ENCODE peak calls at places on chromosomes 3 and 15, in nine cellular contexts. One of them, this sample, is unnamed.

GRCh38 chr3:17942856-17943255 is 200.4 kb upstream of the TBC1D5 start:
- DNase-seq in endothelial cell of umbilical vein: no peak
- DNase-seq in breast epithelium: no peak
- DNase-seq in transverse colon: no peak
- DNase-seq in GM23338: no peak
- DNase-seq in Panc1: no peak
- DNase-seq in sigmoid colon: no peak
- DNase-seq in HepG2: no peak
- DNase-seq in GM12878: no peak
- DNase-seq in this sample: no peak

GRCh38 chr15:34732430-34732829 is 22.4 kb downstream of the GJD2 start:
- DNase-seq in GM12878: no peak
- DNase-seq in endothelial cell of umbilical vein: no peak
- DNase-seq in sigmoid colon: no peak
- DNase-seq in Panc1: no peak
- DNase-seq in transverse colon: no peak
- DNase-seq in GM23338: no peak
- DNase-seq in breast epithelium: no peak
- DNase-seq in HepG2: no peak
- DNase-seq in this sample: no peak

GRCh38 chr3:55721716-55722484 is 234.8 kb upstream of the WNT5A start:
- DNase-seq in HepG2: no peak
- DNase-seq in GM12878: no peak
- DNase-seq in Panc1: no peak
- DNase-seq in breast epithelium: no peak
- DNase-seq in endothelial cell of umbilical vein: no peak
- DNase-seq in GM23338: peak; percentile 72
- DNase-seq in transverse colon: peak; percentile 32
- DNase-seq in sigmoid colon: no peak
- DNase-seq in this sample: peak; percentile 57

GRCh38 chr3:156388469-156389150 is 166.3 kb downstream of the SSR3 start:
- DNase-seq in endothelial cell of umbilical vein: peak; percentile 17
- DNase-seq in GM23338: no peak
- DNase-seq in transverse colon: no peak
- DNase-seq in GM12878: no peak
- DNase-seq in HepG2: no peak
- DNase-seq in sigmoid colon: no peak
- DNase-seq in breast epithelium: no peak
- DNase-seq in Panc1: no peak
- DNase-seq in this sample: no peak

GRCh38 chr3:52606373-52607085 is 70.1 kb downstream of the UQCC5 start:
- DNase-seq in GM12878: no peak
- DNase-seq in sigmoid colon: no peak
- DNase-seq in HepG2: peak; percentile 67
- DNase-seq in endothelial cell of umbilical vein: peak; percentile 32
- DNase-seq in GM23338: no peak
- DNase-seq in breast epithelium: peak; percentile 85
- DNase-seq in transverse colon: peak; percentile 29
- DNase-seq in Panc1: peak; percentile 47
- DNase-seq in this sample: no peak

GRCh38 chr15:41581110-41581509 is 22.1 kb downstream of the TYRO3 start:
- DNase-seq in GM12878: no peak
- DNase-seq in HepG2: no peak
- DNase-seq in endothelial cell of umbilical vein: no peak
- DNase-seq in breast epithelium: no peak
- DNase-seq in sigmoid colon: no peak
- DNase-seq in GM23338: peak; percentile 85
- DNase-seq in transverse colon: no peak
- DNase-seq in Panc1: no peak
- DNase-seq in this sample: no peak

GRCh38 chr3:62755285-62755684 is 119.9 kb downstream of the CADPS start:
- DNase-seq in HepG2: no peak
- DNase-seq in sigmoid colon: no peak
- DNase-seq in breast epithelium: no peak
- DNase-seq in transverse colon: no peak
- DNase-seq in GM23338: no peak
- DNase-seq in endothelial cell of umbilical vein: no peak
- DNase-seq in Panc1: no peak
- DNase-seq in GM12878: no peak
- DNase-seq in this sample: no peak

GRCh38 chr3:35616346-35616745 is 23.0 kb upstream of the ARPP21 start:
- DNase-seq in sigmoid colon: no peak
- DNase-seq in breast epithelium: no peak
- DNase-seq in GM12878: no peak
- DNase-seq in transverse colon: no peak
- DNase-seq in GM23338: no peak
- DNase-seq in HepG2: no peak
- DNase-seq in endothelial cell of umbilical vein: no peak
- DNase-seq in Panc1: no peak
- DNase-seq in this sample: no peak

GRCh38 chr3:65785065-65785645 is 253.6 kb downstream of the MAGI1 start:
- DNase-seq in GM23338: peak; percentile 85
- DNase-seq in transverse colon: no peak
- DNase-seq in endothelial cell of umbilical vein: peak; percentile 73
- DNase-seq in GM12878: no peak
- DNase-seq in sigmoid colon: no peak
- DNase-seq in HepG2: peak; percentile 41
- DNase-seq in Panc1: peak; percentile 12
- DNase-seq in breast epithelium: no peak
- DNase-seq in this sample: no peak

GRCh38 chr3:41159581-41160189 is 39.6 kb upstream of the CTNNB1 start:
- DNase-seq in sigmoid colon: no peak
- DNase-seq in GM12878: no peak
- DNase-seq in endothelial cell of umbilical vein: no peak
- DNase-seq in HepG2: no peak
- DNase-seq in breast epithelium: no peak
- DNase-seq in Panc1: no peak
- DNase-seq in GM23338: no peak
- DNase-seq in transverse colon: peak; percentile 44
- DNase-seq in this sample: no peak

GRCh38 chr3:127822166-127822835 is at the start of gene MGLL:
- DNase-seq in Panc1: no peak
- DNase-seq in transverse colon: peak; percentile 59
- DNase-seq in breast epithelium: no peak
- DNase-seq in endothelial cell of umbilical vein: peak; percentile 57
- DNase-seq in GM23338: peak; percentile 53
- DNase-seq in HepG2: no peak
- DNase-seq in GM12878: no peak
- DNase-seq in sigmoid colon: peak; percentile 79
- DNase-seq in this sample: no peak

GRCh38 chr15:58520936-58521292 is 89.1 kb downstream of the LIPC start:
- DNase-seq in GM12878: no peak
- DNase-seq in breast epithelium: no peak
- DNase-seq in GM23338: no peak
- DNase-seq in HepG2: no peak
- DNase-seq in endothelial cell of umbilical vein: peak; percentile 57
- DNase-seq in Panc1: no peak
- DNase-seq in transverse colon: no peak
- DNase-seq in sigmoid colon: no peak
- DNase-seq in this sample: no peak

GRCh38 chr3:188092648-188093047 is 61.3 kb upstream of the LPP start:
- DNase-seq in HepG2: no peak
- DNase-seq in GM23338: no peak
- DNase-seq in transverse colon: no peak
- DNase-seq in Panc1: no peak
- DNase-seq in breast epithelium: no peak
- DNase-seq in sigmoid colon: no peak
- DNase-seq in endothelial cell of umbilical vein: no peak
- DNase-seq in GM12878: no peak
- DNase-seq in this sample: no peak

GRCh38 chr15:69031013-69032001 is 16.8 kb downstream of the NOX5 start:
- DNase-seq in breast epithelium: peak; percentile 21
- DNase-seq in HepG2: no peak
- DNase-seq in GM12878: no peak
- DNase-seq in GM23338: peak; percentile 91
- DNase-seq in endothelial cell of umbilical vein: peak; percentile 35
- DNase-seq in transverse colon: peak; percentile 55
- DNase-seq in sigmoid colon: no peak
- DNase-seq in Panc1: no peak
- DNase-seq in this sample: peak; percentile 90

GRCh38 chr3:131350506-131350905 is 31.1 kb upstream of the NUDT16 start:
- DNase-seq in GM23338: no peak
- DNase-seq in endothelial cell of umbilical vein: no peak
- DNase-seq in transverse colon: no peak
- DNase-seq in breast epithelium: no peak
- DNase-seq in sigmoid colon: no peak
- DNase-seq in Panc1: no peak
- DNase-seq in HepG2: no peak
- DNase-seq in GM12878: no peak
- DNase-seq in this sample: no peak

GRCh38 chr15:82681371-82681770 is 28.3 kb downstream of the AP3B2 start:
- DNase-seq in transverse colon: no peak
- DNase-seq in sigmoid colon: peak; percentile 32
- DNase-seq in HepG2: no peak
- DNase-seq in breast epithelium: no peak
- DNase-seq in endothelial cell of umbilical vein: no peak
- DNase-seq in Panc1: no peak
- DNase-seq in GM23338: peak; percentile 5
- DNase-seq in GM12878: no peak
- DNase-seq in this sample: no peak

GRCh38 chr15:87582169-87582568 is 674.4 kb downstream of the NTRK3 start:
- DNase-seq in Panc1: no peak
- DNase-seq in endothelial cell of umbilical vein: no peak
- DNase-seq in GM12878: no peak
- DNase-seq in breast epithelium: no peak
- DNase-seq in transverse colon: no peak
- DNase-seq in sigmoid colon: no peak
- DNase-seq in HepG2: no peak
- DNase-seq in GM23338: peak; percentile 56
- DNase-seq in this sample: no peak

GRCh38 chr3:41002104-41002503 is 197.2 kb upstream of the CTNNB1 start:
- DNase-seq in GM23338: no peak
- DNase-seq in Panc1: no peak
- DNase-seq in transverse colon: no peak
- DNase-seq in breast epithelium: no peak
- DNase-seq in GM12878: no peak
- DNase-seq in endothelial cell of umbilical vein: no peak
- DNase-seq in sigmoid colon: no peak
- DNase-seq in HepG2: no peak
- DNase-seq in this sample: no peak

GRCh38 chr3:100776097-100776729 is 66.9 kb downstream of the TFG start:
- DNase-seq in Panc1: no peak
- DNase-seq in sigmoid colon: no peak
- DNase-seq in GM23338: no peak
- DNase-seq in endothelial cell of umbilical vein: no peak
- DNase-seq in GM12878: no peak
- DNase-seq in HepG2: no peak
- DNase-seq in transverse colon: no peak
- DNase-seq in breast epithelium: no peak
- DNase-seq in this sample: no peak
- H3K36me3 ChIP-seq in Panc1: no peaks in the 10 kb centered on the region
- H3K36me3 ChIP-seq in sigmoid colon: no peaks in the 10 kb centered on the region
- H3K36me3 ChIP-seq in GM23338: no peaks in the 10 kb centered on the region
- H3K36me3 ChIP-seq in endothelial cell of umbilical vein: no peaks in the 10 kb centered on the region
- H3K36me3 ChIP-seq in GM12878: no peaks in the 10 kb centered on the region
- H3K36me3 ChIP-seq in HepG2: no peaks in the 10 kb centered on the region
- H3K36me3 ChIP-seq in transverse colon: no peaks in the 10 kb centered on the region
- H3K36me3 ChIP-seq in breast epithelium: no peaks in the 10 kb centered on the region
- H3K36me3 ChIP-seq in this sample: no peaks in the 10 kb centered on the region

GRCh38 chr3:39232859-39233258 is 40.5 kb upstream of the XIRP1 start:
- DNase-seq in breast epithelium: no peak
- DNase-seq in HepG2: no peak
- DNase-seq in GM23338: no peak
- DNase-seq in GM12878: no peak
- DNase-seq in Panc1: no peak
- DNase-seq in sigmoid colon: no peak
- DNase-seq in endothelial cell of umbilical vein: no peak
- DNase-seq in transverse colon: no peak
- DNase-seq in this sample: no peak
- H3K27me3 ChIP-seq in breast epithelium: no peaks in the 10 kb centered on the region
- H3K27me3 ChIP-seq in HepG2: no peaks in the 10 kb centered on the region
- H3K27me3 ChIP-seq in GM23338: no peaks in the 10 kb centered on the region
- H3K27me3 ChIP-seq in GM12878: peaks cover 3% of the 10 kb centered on the region
- H3K27me3 ChIP-seq in Panc1: peaks cover 4% of the 10 kb centered on the region
- H3K27me3 ChIP-seq in sigmoid colon: no peaks in the 10 kb centered on the region
- H3K27me3 ChIP-seq in endothelial cell of umbilical vein: peaks cover 21% of the 10 kb centered on the region
- H3K27me3 ChIP-seq in transverse colon: peaks cover 17% of the 10 kb centered on the region
- H3K27me3 ChIP-seq in this sample: peaks cover 8% of the 10 kb centered on the region

GRCh38 chr15:85545757-85546156 is 165.4 kb downstream of the AKAP13 start:
- DNase-seq in breast epithelium: no peak
- DNase-seq in GM12878: no peak
- DNase-seq in sigmoid colon: no peak
- DNase-seq in transverse colon: no peak
- DNase-seq in HepG2: no peak
- DNase-seq in Panc1: no peak
- DNase-seq in endothelial cell of umbilical vein: no peak
- DNase-seq in GM23338: no peak
- DNase-seq in this sample: no peak

GRCh38 chr15:85545185-85545584 is 164.8 kb downstream of the AKAP13 start:
- DNase-seq in transverse colon: no peak
- DNase-seq in HepG2: no peak
- DNase-seq in GM23338: no peak
- DNase-seq in sigmoid colon: no peak
- DNase-seq in GM12878: no peak
- DNase-seq in Panc1: no peak
- DNase-seq in endothelial cell of umbilical vein: no peak
- DNase-seq in breast epithelium: no peak
- DNase-seq in this sample: no peak

GRCh38 chr15:85551221-85551832 is 170.9 kb downstream of the AKAP13 start:
- DNase-seq in transverse colon: no peak
- DNase-seq in endothelial cell of umbilical vein: no peak
- DNase-seq in HepG2: no peak
- DNase-seq in sigmoid colon: no peak
- DNase-seq in Panc1: no peak
- DNase-seq in GM12878: no peak
- DNase-seq in breast epithelium: no peak
- DNase-seq in GM23338: no peak
- DNase-seq in this sample: no peak

GRCh38 chr15:85554852-85555521 is 174.6 kb downstream of the AKAP13 start:
- DNase-seq in HepG2: no peak
- DNase-seq in endothelial cell of umbilical vein: no peak
- DNase-seq in GM23338: no peak
- DNase-seq in transverse colon: no peak
- DNase-seq in sigmoid colon: no peak
- DNase-seq in Panc1: no peak
- DNase-seq in GM12878: no peak
- DNase-seq in breast epithelium: no peak
- DNase-seq in this sample: no peak

DNA sequence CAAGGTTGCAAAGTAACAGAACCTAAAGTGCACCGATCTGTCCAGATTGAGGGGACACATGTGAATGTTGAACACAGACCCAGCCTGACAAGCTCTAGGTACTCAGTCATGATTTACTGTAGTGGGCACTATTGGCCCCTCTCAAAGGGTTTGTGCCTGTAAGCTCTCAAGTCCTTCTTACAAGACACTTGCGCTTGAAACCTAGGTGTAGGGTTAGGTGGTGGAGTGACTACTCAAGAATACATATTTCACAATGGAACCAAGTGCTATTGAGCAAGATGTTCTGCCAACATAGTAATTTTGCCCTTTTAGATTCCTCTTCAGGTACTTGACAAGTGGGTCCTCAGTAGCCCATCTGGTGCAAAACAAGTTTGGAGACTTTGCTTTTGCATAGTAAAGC is 169.9 kb downstream of the AKAP13 start:
- DNase-seq in endothelial cell of umbilical vein: no peak
- DNase-seq in GM12878: no peak
- DNase-seq in HepG2: no peak
- DNase-seq in breast epithelium: no peak
- DNase-seq in Panc1: no peak
- DNase-seq in transverse colon: no peak
- DNase-seq in GM23338: no peak
- DNase-seq in sigmoid colon: no peak
- DNase-seq in this sample: no peak
- TF ChIP-seq POLR2AphosphoS5 in endothelial cell of umbilical vein: no peak
- TF ChIP-seq POLR2AphosphoS5 in GM12878: no peak
- TF ChIP-seq POLR2AphosphoS5 in HepG2: no peak
- TF ChIP-seq POLR2AphosphoS5 in breast epithelium: no peak
- TF ChIP-seq POLR2AphosphoS5 in Panc1: no peak
- TF ChIP-seq POLR2AphosphoS5 in transverse colon: no peak
- TF ChIP-seq POLR2AphosphoS5 in GM23338: no peak
- TF ChIP-seq POLR2AphosphoS5 in sigmoid colon: no peak
- TF ChIP-seq POLR2AphosphoS5 in this sample: no peak

GRCh38 chr3:33385423-33385822 is 54.8 kb downstream of the UBP1 start:
- DNase-seq in sigmoid colon: no peak
- DNase-seq in GM23338: no peak
- DNase-seq in transverse colon: no peak
- DNase-seq in HepG2: no peak
- DNase-seq in GM12878: no peak
- DNase-seq in Panc1: no peak
- DNase-seq in breast epithelium: no peak
- DNase-seq in endothelial cell of umbilical vein: no peak
- DNase-seq in this sample: no peak
- H3K36me3 ChIP-seq in sigmoid colon: no peaks in the 10 kb centered on the region
- H3K36me3 ChIP-seq in GM23338: peaks cover 23% of the 10 kb centered on the region
- H3K36me3 ChIP-seq in transverse colon: no peaks in the 10 kb centered on the region
- H3K36me3 ChIP-seq in HepG2: peaks cover 7% of the 10 kb centered on the region
- H3K36me3 ChIP-seq in GM12878: peaks cover 4% of the 10 kb centered on the region
- H3K36me3 ChIP-seq in Panc1: peaks cover 9% of the 10 kb centered on the region
- H3K36me3 ChIP-seq in breast epithelium: no peaks in the 10 kb centered on the region
- H3K36me3 ChIP-seq in endothelial cell of umbilical vein: peaks cover 32% of the 10 kb centered on the region
- H3K36me3 ChIP-seq in this sample: peaks cover 80% of the 10 kb centered on the region